ENCODE peak calls at places on chromosomes 4 and X, in four cellular contexts. N, V, J and T are unnamed samples.

GRCh38 chr4:148065069-148065468 is 333.2 kb downstream of the ARHGAP10 start:
- DNase-seq in N (no peak), V (no peak), J (no peak), T (no peak)

GRCh38 chr4:164866817-164867490 is 10.0 kb upstream of the APELA start:
- DNase-seq in N (no peak), V (no peak), J (no peak), T (no peak)

GRCh38 chr4:112112590-112113170 is 32.6 kb upstream of the FAM241A start:
- DNase-seq in N (peak; percentile 5), V (no peak), J (no peak), T (no peak)

GRCh38 chr4:168632246-168632832 is 135.5 kb downstream of the PALLD start:
- DNase-seq in N (no peak), V (no peak), J (no peak), T (no peak)

GRCh38 chr4:2443061-2443730 is 24.4 kb downstream of the CFAP99 start:
- DNase-seq in N (no peak), V (no peak), J (no peak), T (no peak)

GRCh38 chrX:56233682-56234081 is 1.5 kb downstream of the KLF8 start:
- DNase-seq in N (peak; percentile 56), V (peak; percentile 29), J (peak; percentile 76), T (no peak)

GRCh38 chr4:8127051-8127798 is 31.4 kb downstream of the ABLIM2 start:
- DNase-seq in N (no peak), V (no peak), J (no peak), T (no peak)

GRCh38 chr4:98467627-98468072 is 190.8 kb downstream of the TSPAN5 start:
- DNase-seq in N (peak; percentile 86), V (peak; percentile 80), J (peak; percentile 69), T (peak; percentile 52)

GRCh38 chr4:1604706-1605205 is 79.4 kb downstream of the FAM53A start:
- DNase-seq in N (no peak), V (no peak), J (peak; percentile 48), T (no peak)

GRCh38 chr4:98682719-98683118 is 24.3 kb upstream of the TSPAN5 start:
- DNase-seq in N (no peak), V (no peak), J (no peak), T (no peak)

GRCh38 chrX:29662759-29663503 is 552.4 kb upstream of the MAGEB2 start:
- DNase-seq in N (no peak), V (no peak), J (no peak), T (no peak)

GRCh38 chrX:119468186-119468929 is at the start of gene SLC25A5:
- DNase-seq in N (peak; percentile 88), V (no peak), J (peak; percentile 90), T (peak; percentile 71)

GRCh38 chr4:32196950-32197688 is 1477.0 kb downstream of the PCDH7 start:
- DNase-seq in N (no peak), V (no peak), J (no peak), T (no peak)

GRCh38 chr4:139988863-139989765 is 164.9 kb downstream of the MAML3 start:
- DNase-seq in N (peak; percentile 64), V (peak; percentile 82), J (no peak), T (no peak)

GRCh38 chr4:77818077-77818666 is 996 bp downstream of the CNOT6L start:
- DNase-seq in N (peak; percentile 80), V (peak; percentile 60), J (peak; percentile 85), T (peak; percentile 29)

GRCh38 chr4:183596056-183596757 is 62.8 kb downstream of the RWDD4 start:
- DNase-seq in N (no peak), V (no peak), J (no peak), T (no peak)

GRCh38 chr4:106095408-106095807 is 200.1 kb downstream of the NPNT start:
- DNase-seq in N (no peak), V (no peak), J (no peak), T (no peak)

GRCh38 chrX:33725556-33726232 is 406.4 kb downstream of the FAM47A start:
- DNase-seq in N (peak; percentile 38), V (no peak), J (peak; percentile 22), T (no peak)

GRCh38 chr4:107699466-107700206 is 20.4 kb downstream of the PAPSS1 start:
- DNase-seq in N (no peak), V (no peak), J (no peak), T (no peak)

GRCh38 chrX:96382018-96382417 is 302.6 kb upstream of the DIAPH2 start:
- DNase-seq in N (no peak), V (no peak), J (no peak), T (no peak)

GRCh38 chr4:7135389-7135746 is 57.0 kb upstream of the SORCS2 start:
- DNase-seq in N (no peak), V (no peak), J (no peak), T (no peak)

GRCh38 chr4:47221721-47222120 is 190.4 kb downstream of the GABRB1 start:
- DNase-seq in N (no peak), V (no peak), J (no peak), T (no peak)

GRCh38 chr4:75137302-75137701 is 204.4 kb downstream of the PARM1 start:
- DNase-seq in N (no peak), V (no peak), J (no peak), T (no peak)

GRCh38 chr4:93911671-93912070 is 83.1 kb downstream of the ATOH1 start:
- DNase-seq in N (no peak), V (no peak), J (no peak), T (no peak)

GRCh38 chr4:94933799-94934198 is 176.0 kb downstream of the BMPR1B start:
- DNase-seq in N (no peak), V (no peak), J (no peak), T (no peak)

GRCh38 chrX:133294126-133294525 is 76.0 kb upstream of the TFDP3 start:
- DNase-seq in N (no peak), V (no peak), J (no peak), T (no peak)

GRCh38 chr4:127055349-127055748 is 577.4 kb upstream of the INTU start:
- DNase-seq in N (no peak), V (no peak), J (no peak), T (no peak)

GRCh38 chr4:54400802-54401201 is 171.7 kb downstream of the PDGFRA start:
- DNase-seq in N (no peak), V (no peak), J (no peak), T (no peak)

GRCh38 chr4:129514852-129515251 is 418.9 kb downstream of the C4orf33 start:
- DNase-seq in N (no peak), V (no peak), J (no peak), T (no peak)

GRCh38 chr4:115360441-115360840 is 247.0 kb upstream of the NDST4 start:
- DNase-seq in N (no peak), V (no peak), J (no peak), T (no peak)

GRCh38 chr4:1872918-1873269 is 1.7 kb downstream of the NSD2 start:
- DNase-seq in N (no peak), V (no peak), J (no peak), T (no peak)

GRCh38 chr4:92106816-92107215 is 196.9 kb upstream of the GRID2 start:
- DNase-seq in N (no peak), V (no peak), J (no peak), T (no peak)

GRCh38 chr4:35125995-35126712 is 1118.2 kb downstream of the ARAP2 start:
- DNase-seq in N (peak; percentile 18), V (no peak), J (no peak), T (no peak)

GRCh38 chr4:80207172-80207583 is 9.9 kb downstream of the PRDM8 start:
- DNase-seq in N (no peak), V (no peak), J (no peak), T (no peak)

GRCh38 chr4:106898621-106899230 is 137.4 kb downstream of the DKK2 start:
- DNase-seq in N (no peak), V (peak; percentile 51), J (no peak), T (no peak)

GRCh38 chrX:141341341-141341740 is 99.0 kb upstream of the SPANXC start:
- DNase-seq in N (no peak), V (no peak), J (no peak), T (no peak)

GRCh38 chr4:48047421-48047844 is 30.9 kb downstream of the NIPAL1 start:
- DNase-seq in N (peak; percentile 9), V (no peak), J (no peak), T (peak; percentile 75)

GRCh38 chr4:147312376-147313046 is 168.4 kb upstream of the EDNRA start:
- DNase-seq in N (no peak), V (no peak), J (no peak), T (no peak)

GRCh38 chr4:185282968-185283367 is 73.6 kb downstream of the SNX25 start:
- DNase-seq in N (no peak), V (no peak), J (no peak), T (no peak)

DNA sequence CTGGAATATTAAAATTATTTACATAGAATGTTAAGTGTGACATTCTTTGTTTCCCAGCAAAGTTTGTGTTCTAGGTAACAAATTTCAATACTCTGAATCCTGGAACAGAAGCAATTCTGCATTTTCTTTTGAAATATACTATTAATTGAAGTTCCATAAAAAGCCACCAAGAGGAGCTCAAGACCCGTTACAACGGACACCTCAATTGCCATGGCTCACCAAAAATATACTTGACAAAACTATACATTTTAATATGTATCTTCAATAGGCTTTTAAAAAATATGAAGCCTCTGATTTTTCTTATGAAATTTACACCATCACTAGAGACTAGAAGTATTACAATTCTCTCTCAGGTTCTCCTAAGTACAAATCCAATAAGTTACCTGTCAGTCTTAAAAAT is 111.4 kb downstream of the NYX start:
- DNase-seq in N (no peak), V (no peak), J (no peak), T (no peak)
- TF ChIP-seq CTCF in N (peak; percentile 31), V (peak; percentile 42), J (peak; percentile 28), T (no peak)

GRCh38 chr4:384311-385010 is 46.8 kb downstream of the ZNF141 start:
- DNase-seq in N (no peak), V (no peak), J (no peak), T (no peak)

GRCh38 chr4:385934-386707 is 48.5 kb downstream of the ZNF141 start:
- DNase-seq in N (no peak), V (no peak), J (no peak), T (no peak)

GRCh38 chr4:386708-387105 is 49.1 kb downstream of the ZNF141 start:
- DNase-seq in N (no peak), V (no peak), J (no peak), T (no peak)
- H3K9me3 ChIP-seq in N (no peaks in the 10 kb centered on the region), V (peaks cover 10% of the 10 kb centered on the region), J (peaks cover 98% of the 10 kb centered on the region), T (peaks cover 72% of the 10 kb centered on the region)

GRCh38 chr4:83993774-83994173 is 457.9 kb downstream of the GPAT3 start:
- DNase-seq in N (no peak), V (no peak), J (no peak), T (no peak)

GRCh38 chr4:83989835-83990234 is 453.9 kb downstream of the GPAT3 start:
- DNase-seq in N (no peak), V (no peak), J (no peak), T (no peak)
- TF ChIP-seq CTCF in N (no peak), V (no peak), J (no peak), T (no peak)

DNA sequence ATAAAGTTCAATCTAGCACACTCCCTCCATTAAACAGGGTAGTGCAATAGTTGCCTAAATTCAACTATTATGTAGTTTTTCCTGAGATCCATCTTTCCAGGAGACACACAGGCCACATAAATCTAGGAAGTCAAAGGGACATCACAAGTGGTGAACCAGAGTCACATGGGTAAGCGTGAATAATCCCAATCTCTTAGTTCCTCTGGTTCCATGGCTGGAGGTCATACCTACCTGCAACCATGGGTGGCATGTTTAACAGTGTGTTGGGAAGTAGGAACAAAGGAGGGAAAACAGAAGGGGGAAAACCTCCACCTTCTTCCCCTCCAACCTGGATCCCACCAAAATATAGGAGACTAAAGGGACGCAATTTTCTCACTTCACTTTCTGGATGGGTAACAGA is 2651.6 kb downstream of the ARAP2 start:
- DNase-seq in N (no peak), V (peak; percentile 16), J (no peak), T (no peak)
- H3K9me3 ChIP-seq in N (no peaks in the 10 kb centered on the region), V (peaks cover 25% of the 10 kb centered on the region), J (peaks cover 37% of the 10 kb centered on the region), T (no peaks in the 10 kb centered on the region)